ENCODE peak calls at places on chromosome 10, in four cellular contexts. One of them, this sample, is unnamed.

GRCh38 chr10:7933262-7933661 is 115.0 kb downstream of the TAF3 start:
- DNase-seq in left ventricle myocardium inferior: no peak
- DNase-seq in tibial nerve: no peak
- DNase-seq in astrocyte of the cerebellum: no peak
- DNase-seq in this sample: no peak

GRCh38 chr10:111391146-111391545 is 314.3 kb downstream of the ADRA2A start:
- DNase-seq in tibial nerve: no peak
- DNase-seq in left ventricle myocardium inferior: no peak
- DNase-seq in astrocyte of the cerebellum: no peak
- DNase-seq in this sample: no peak

GRCh38 chr10:125344573-125345121 is 184.3 kb upstream of the CTBP2 start:
- DNase-seq in left ventricle myocardium inferior: no peak
- DNase-seq in tibial nerve: no peak
- DNase-seq in astrocyte of the cerebellum: no peak
- DNase-seq in this sample: no peak

GRCh38 chr10:8416755-8417154 is 362.3 kb downstream of the GATA3 start:
- DNase-seq in left ventricle myocardium inferior: no peak
- DNase-seq in tibial nerve: no peak
- DNase-seq in astrocyte of the cerebellum: no peak
- DNase-seq in this sample: no peak

GRCh38 chr10:84429926-84430520 is 101.6 kb downstream of the CCSER2 start:
- DNase-seq in astrocyte of the cerebellum: no peak
- DNase-seq in tibial nerve: peak; percentile 38
- DNase-seq in left ventricle myocardium inferior: peak; percentile 34
- DNase-seq in this sample: no peak

GRCh38 chr10:110893559-110894179 is 21.9 kb downstream of the PDCD4 start:
- DNase-seq in astrocyte of the cerebellum: no peak
- DNase-seq in tibial nerve: no peak
- DNase-seq in left ventricle myocardium inferior: no peak
- DNase-seq in this sample: no peak

GRCh38 chr10:95277201-95277570 is 13.6 kb downstream of the PDLIM1 start:
- DNase-seq in tibial nerve: no peak
- DNase-seq in astrocyte of the cerebellum: no peak
- DNase-seq in left ventricle myocardium inferior: no peak
- DNase-seq in this sample: no peak

GRCh38 chr10:14550471-14550941 is 219.8 kb upstream of the FRMD4A start:
- DNase-seq in astrocyte of the cerebellum: no peak
- DNase-seq in left ventricle myocardium inferior: no peak
- DNase-seq in tibial nerve: no peak
- DNase-seq in this sample: no peak

GRCh38 chr10:49388161-49388560 is 7.7 kb downstream of the DRGX start:
- DNase-seq in left ventricle myocardium inferior: no peak
- DNase-seq in tibial nerve: no peak
- DNase-seq in astrocyte of the cerebellum: no peak
- DNase-seq in this sample: no peak

GRCh38 chr10:65325913-65326312 is 1599.9 kb upstream of the LRRTM3 start:
- DNase-seq in tibial nerve: no peak
- DNase-seq in left ventricle myocardium inferior: no peak
- DNase-seq in astrocyte of the cerebellum: no peak
- DNase-seq in this sample: no peak

GRCh38 chr10:115141254-115141653 is 48.1 kb downstream of the ATRNL1 start:
- DNase-seq in left ventricle myocardium inferior: no peak
- DNase-seq in astrocyte of the cerebellum: peak; percentile 8
- DNase-seq in tibial nerve: no peak
- DNase-seq in this sample: no peak

GRCh38 chr10:3499120-3499519 is 285.9 kb downstream of the KLF6 start:
- DNase-seq in astrocyte of the cerebellum: no peak
- DNase-seq in tibial nerve: no peak
- DNase-seq in left ventricle myocardium inferior: no peak
- DNase-seq in this sample: no peak

GRCh38 chr10:132094581-132095234 is 29.0 kb downstream of the JAKMIP3 start:
- DNase-seq in tibial nerve: no peak
- DNase-seq in astrocyte of the cerebellum: no peak
- DNase-seq in left ventricle myocardium inferior: no peak
- DNase-seq in this sample: no peak

GRCh38 chr10:89301721-89302445 is at the start of gene IFIT2:
- DNase-seq in tibial nerve: no peak
- DNase-seq in left ventricle myocardium inferior: peak; percentile 29
- DNase-seq in astrocyte of the cerebellum: peak; percentile 43
- DNase-seq in this sample: no peak

GRCh38 chr10:70132098-70133029 is at the start of gene AIFM2:
- DNase-seq in left ventricle myocardium inferior: peak; percentile 83
- DNase-seq in astrocyte of the cerebellum: no peak
- DNase-seq in tibial nerve: peak; percentile 61
- DNase-seq in this sample: no peak

GRCh38 chr10:11012880-11013279 is 4.8 kb upstream of the CELF2 start:
- DNase-seq in astrocyte of the cerebellum: no peak
- DNase-seq in tibial nerve: no peak
- DNase-seq in left ventricle myocardium inferior: no peak
- DNase-seq in this sample: no peak

GRCh38 chr10:86659161-86659691 is 4.9 kb downstream of the OPN4 start:
- DNase-seq in tibial nerve: no peak
- DNase-seq in astrocyte of the cerebellum: no peak
- DNase-seq in left ventricle myocardium inferior: no peak
- DNase-seq in this sample: no peak

GRCh38 chr10:1199345-1199673 is 143.1 kb downstream of the WDR37 start:
- DNase-seq in left ventricle myocardium inferior: no peak
- DNase-seq in tibial nerve: no peak
- DNase-seq in astrocyte of the cerebellum: no peak
- DNase-seq in this sample: no peak

GRCh38 chr10:635088-635861 is 54.2 kb downstream of the DIP2C start:
- DNase-seq in left ventricle myocardium inferior: no peak
- DNase-seq in tibial nerve: no peak
- DNase-seq in astrocyte of the cerebellum: no peak
- DNase-seq in this sample: no peak

GRCh38 chr10:77463967-77464745 is 173.5 kb downstream of the KCNMA1 start:
- DNase-seq in astrocyte of the cerebellum: no peak
- DNase-seq in left ventricle myocardium inferior: no peak
- DNase-seq in tibial nerve: no peak
- DNase-seq in this sample: no peak

GRCh38 chr10:26556756-26557640 is 118.9 kb downstream of the APBB1IP start:
- DNase-seq in tibial nerve: peak; percentile 31
- DNase-seq in left ventricle myocardium inferior: no peak
- DNase-seq in astrocyte of the cerebellum: peak; percentile 27
- DNase-seq in this sample: peak; percentile 43

GRCh38 chr10:97911217-97911616 is 61.6 kb downstream of the GOLGA7B start:
- DNase-seq in left ventricle myocardium inferior: no peak
- DNase-seq in tibial nerve: no peak
- DNase-seq in astrocyte of the cerebellum: no peak
- DNase-seq in this sample: no peak

DNA sequence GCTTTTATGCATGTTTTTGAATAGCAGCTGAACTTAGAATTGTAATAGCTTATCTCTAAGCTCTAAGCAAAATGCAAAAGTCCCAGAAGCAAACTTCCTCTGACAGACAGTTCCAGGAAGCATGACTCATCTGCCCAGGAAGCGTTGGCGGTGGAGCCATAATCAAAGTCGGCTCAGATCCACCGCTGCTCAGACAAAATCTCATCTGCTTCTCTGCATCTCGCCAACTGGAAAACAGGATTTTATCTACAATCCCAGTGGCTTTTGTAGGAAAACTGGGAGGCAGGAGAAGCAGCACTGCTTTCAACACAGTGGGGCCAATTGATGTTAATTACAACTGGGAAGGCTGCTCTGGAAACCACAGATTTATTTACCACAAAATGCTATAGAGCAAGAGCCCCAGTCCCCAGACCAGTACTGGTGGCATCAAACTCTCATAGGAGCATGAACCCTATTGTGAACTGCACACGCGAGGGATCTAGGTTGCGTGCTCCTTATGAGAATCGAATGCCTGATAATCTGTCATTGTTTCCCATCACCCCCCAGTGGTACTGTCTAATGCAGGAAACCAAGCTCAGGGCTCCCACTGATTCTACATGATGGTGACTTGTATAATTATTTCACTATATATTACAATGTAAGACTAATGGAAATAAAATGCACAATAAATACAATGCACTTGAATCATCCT is 99.9 kb downstream of the CUBN start:
- DNase-seq in left ventricle myocardium inferior: peak; percentile 73
- DNase-seq in astrocyte of the cerebellum: peak; percentile 67
- DNase-seq in tibial nerve: peak; percentile 68
- DNase-seq in this sample: no peak
- H3K4me3 ChIP-seq in left ventricle myocardium inferior: peak overlapping the region; percentile 33
- H3K4me3 ChIP-seq in astrocyte of the cerebellum: no peak overlapping the region
- H3K4me3 ChIP-seq in tibial nerve: no peak overlapping the region
- H3K4me3 ChIP-seq in this sample: peak overlapping the region; percentile 1

GRCh38 chr10:64271983-64272382 is 750.8 kb downstream of the REEP3 start:
- DNase-seq in tibial nerve: no peak
- DNase-seq in left ventricle myocardium inferior: no peak
- DNase-seq in astrocyte of the cerebellum: no peak
- DNase-seq in this sample: no peak
- TF ChIP-seq CTCF in tibial nerve: no peak
- TF ChIP-seq CTCF in left ventricle myocardium inferior: no peak
- TF ChIP-seq CTCF in astrocyte of the cerebellum: peak; percentile 12
- TF ChIP-seq CTCF in this sample: no peak

GRCh38 chr10:119031496-119032059 is 2.1 kb downstream of the NANOS1 start:
- DNase-seq in astrocyte of the cerebellum: no peak
- DNase-seq in left ventricle myocardium inferior: no peak
- DNase-seq in tibial nerve: no peak
- DNase-seq in this sample: no peak
- H3K4me3 ChIP-seq in astrocyte of the cerebellum: peak overlapping the region; percentile 45
- H3K4me3 ChIP-seq in left ventricle myocardium inferior: peak overlapping the region; percentile 78
- H3K4me3 ChIP-seq in tibial nerve: no peak overlapping the region
- H3K4me3 ChIP-seq in this sample: peak overlapping the region; percentile 55

DNA sequence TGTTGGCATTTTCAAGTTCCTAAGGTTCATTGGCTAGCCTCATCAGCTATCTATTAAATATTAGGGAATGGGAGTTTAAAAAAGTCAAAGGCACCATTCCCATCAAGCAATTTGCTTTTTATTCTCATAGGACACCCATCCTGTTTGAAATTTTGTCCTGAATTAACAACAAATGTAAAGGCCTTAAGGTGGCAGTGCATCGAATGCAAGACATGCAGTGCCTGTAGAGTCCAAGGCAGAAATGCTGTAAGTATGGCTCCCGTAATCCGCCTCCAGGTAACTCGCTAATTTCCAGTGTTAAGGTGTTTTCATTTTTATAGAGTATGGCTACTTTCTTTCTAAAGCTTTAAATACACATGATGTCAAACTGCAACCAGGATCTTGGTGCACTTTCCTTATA is 141.9 kb upstream of the SAMD8 start:
- DNase-seq in astrocyte of the cerebellum: no peak
- DNase-seq in tibial nerve: no peak
- DNase-seq in left ventricle myocardium inferior: no peak
- DNase-seq in this sample: no peak
- TF ChIP-seq CTCF in astrocyte of the cerebellum: no peak
- TF ChIP-seq CTCF in tibial nerve: no peak
- TF ChIP-seq CTCF in left ventricle myocardium inferior: no peak
- TF ChIP-seq CTCF in this sample: no peak

DNA sequence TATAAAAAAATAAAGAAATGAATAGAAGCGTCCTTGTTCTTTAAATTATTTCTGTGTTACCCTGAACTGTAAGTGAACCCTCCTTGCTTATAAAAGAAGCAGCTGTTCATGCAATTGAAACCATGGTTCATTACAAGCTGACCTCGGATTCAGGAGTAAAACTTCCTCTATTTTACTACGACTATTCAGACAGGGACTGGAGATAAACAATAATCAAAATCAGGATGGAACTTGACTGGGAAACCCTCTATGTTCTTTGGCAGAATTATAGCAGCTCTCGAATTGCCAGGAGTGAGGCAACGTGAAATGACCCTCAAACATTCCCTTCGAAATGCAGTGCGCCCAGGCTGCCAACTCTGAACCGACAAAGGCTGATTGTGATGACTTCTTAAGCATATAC is 172.1 kb downstream of the CYP26A1 start:
- DNase-seq in tibial nerve: no peak
- DNase-seq in left ventricle myocardium inferior: no peak
- DNase-seq in astrocyte of the cerebellum: no peak
- DNase-seq in this sample: no peak
- H3K4me3 ChIP-seq in tibial nerve: no peak overlapping the region
- H3K4me3 ChIP-seq in left ventricle myocardium inferior: no peak overlapping the region
- H3K4me3 ChIP-seq in astrocyte of the cerebellum: no peak overlapping the region
- H3K4me3 ChIP-seq in this sample: no peak overlapping the region

This sample was measured in retinal pigment epithelial cell.